ENCODE peak calls at places on chromosomes 13 and 19, in eight cellular contexts. D, K, I, Y, T, J, V and G are unnamed samples.

GRCh38 chr19:19211499-19212432 is at the start of gene NCAN:
- DNase-seq in D (peak), K (no peak), I (no peak), Y (peak), T (no peak), J (no peak), V (no peak), G (no peak)

GRCh38 chr13:41568143-41568989 is 111.0 kb downstream of the RGCC start:
- DNase-seq in D (no peak), K (peak), I (no peak), Y (no peak), T (no peak), J (no peak), V (no peak), G (no peak)

GRCh38 chr13:59250276-59250990 is 913.3 kb downstream of the DIAPH3 start:
- DNase-seq in D (no peak), K (no peak), I (no peak), Y (no peak), T (no peak), J (no peak), V (no peak), G (no peak)

GRCh38 chr13:33125821-33126570 is 109.8 kb downstream of the KL start:
- DNase-seq in D (peak), K (no peak), I (peak), Y (peak), T (no peak), J (peak), V (no peak), G (no peak)

GRCh38 chr13:43573787-43574562 is 212.8 kb downstream of the ENOX1 start:
- DNase-seq in D (no peak), K (no peak), I (no peak), Y (no peak), T (no peak), J (no peak), V (no peak), G (no peak)

GRCh38 chr13:101942038-101942437 is 459.8 kb downstream of the FGF14 start:
- DNase-seq in D (no peak), K (no peak), I (peak), Y (peak), T (no peak), J (no peak), V (no peak), G (peak)

GRCh38 chr19:18848860-18849661 is 17.3 kb downstream of the UPF1 start:
- DNase-seq in D (no peak), K (no peak), I (no peak), Y (no peak), T (peak), J (peak), V (no peak), G (no peak)

GRCh38 chr19:54696766-54697165 is 27.5 kb upstream of the KIR3DL3 start:
- DNase-seq in D (no peak), K (no peak), I (no peak), Y (no peak), T (no peak), J (no peak), V (no peak), G (no peak)

GRCh38 chr19:49338691-49339363 is 3.6 kb downstream of the CD37 start:
- DNase-seq in D (peak), K (no peak), I (no peak), Y (peak), T (peak), J (peak), V (peak), G (no peak)

GRCh38 chr19:5992756-5993155 is 14.8 kb upstream of the RANBP3 start:
- DNase-seq in D (no peak), K (no peak), I (no peak), Y (no peak), T (no peak), J (no peak), V (no peak), G (no peak)

GRCh38 chr13:49908637-49909036 is 27.5 kb downstream of the SPRYD7 start:
- DNase-seq in D (no peak), K (no peak), I (no peak), Y (peak), T (no peak), J (no peak), V (no peak), G (no peak)

GRCh38 chr13:20825476-20825875 is 51.7 kb upstream of the EEF1AKMT1 start:
- DNase-seq in D (no peak), K (no peak), I (peak), Y (no peak), T (no peak), J (no peak), V (no peak), G (no peak)

GRCh38 chr13:35988648-35989081 is 142.5 kb downstream of the DCLK1 start:
- DNase-seq in D (no peak), K (no peak), I (no peak), Y (no peak), T (no peak), J (no peak), V (no peak), G (no peak)

GRCh38 chr13:96898855-96899254 is 95.4 kb downstream of the OXGR1 start:
- DNase-seq in D (peak), K (no peak), I (no peak), Y (peak), T (no peak), J (no peak), V (no peak), G (no peak)

GRCh38 chr13:97160421-97160820 is 61.7 kb upstream of the MBNL2 start:
- DNase-seq in D (no peak), K (no peak), I (no peak), Y (no peak), T (no peak), J (no peak), V (no peak), G (no peak)

GRCh38 chr19:4722671-4723464 is 774 bp downstream of the DPP9 start:
- DNase-seq in D (peak), K (no peak), I (peak), Y (no peak), T (peak), J (peak), V (no peak), G (peak)

GRCh38 chr19:50173144-50173543 is 10.1 kb upstream of the IZUMO2 start:
- DNase-seq in D (peak), K (no peak), I (peak), Y (no peak), T (no peak), J (no peak), V (no peak), G (no peak)

GRCh38 chr19:52689804-52690394 is 44.9 kb downstream of the ZNF611 start:
- DNase-seq in D (peak), K (no peak), I (no peak), Y (peak), T (peak), J (peak), V (no peak), G (no peak)

GRCh38 chr19:8262431-8262830 is 45.7 kb downstream of the CD320 start:
- DNase-seq in D (no peak), K (no peak), I (no peak), Y (no peak), T (no peak), J (no peak), V (no peak), G (no peak)

GRCh38 chr13:93368705-93369104 is 142.1 kb downstream of the GPC6 start:
- DNase-seq in D (no peak), K (no peak), I (no peak), Y (no peak), T (no peak), J (no peak), V (no peak), G (no peak)